ENCODE peak calls at places on chromosomes 16 and 17, in seven cellular contexts. One of them, this sample, is unnamed.

GRCh38 chr16:23362460-23363317 is 60.6 kb downstream of the SCNN1B start:
- DNase-seq in NCI-H1092: peak; percentile 65
- DNase-seq in stimulated activated CD4-positive, alpha-beta T cell treated with anti-CD3 and anti-CD28 coated beads, Interleukin-2, amount 100 ng/mL, for 48 hours: no peak
- DNase-seq in GF-D8: no peak
- DNase-seq in foreskin fibroblast: no peak
- DNase-seq in progenitor cell of endocrine pancreas: no peak
- DNase-seq in kidney tubule cell: peak; percentile 25
- DNase-seq in this sample: no peak

GRCh38 chr16:29815032-29815721 is 775 bp upstream of the PAGR1 start:
- DNase-seq in NCI-H1092: peak; percentile 78
- DNase-seq in foreskin fibroblast: peak; percentile 72
- DNase-seq in stimulated activated CD4-positive, alpha-beta T cell treated with anti-CD3 and anti-CD28 coated beads, Interleukin-2, amount 100 ng/mL, for 48 hours: no peak
- DNase-seq in kidney tubule cell: no peak
- DNase-seq in progenitor cell of endocrine pancreas: no peak
- DNase-seq in GF-D8: no peak
- DNase-seq in this sample: no peak

GRCh38 chr17:48051706-48052486 is 3.7 kb downstream of the NFE2L1 start:
- DNase-seq in GF-D8: no peak
- DNase-seq in kidney tubule cell: peak; percentile 52
- DNase-seq in stimulated activated CD4-positive, alpha-beta T cell treated with anti-CD3 and anti-CD28 coated beads, Interleukin-2, amount 100 ng/mL, for 48 hours: no peak
- DNase-seq in foreskin fibroblast: peak; percentile 83
- DNase-seq in NCI-H1092: no peak
- DNase-seq in progenitor cell of endocrine pancreas: no peak
- DNase-seq in this sample: peak; percentile 14

GRCh38 chr16:8859913-8860881 is 8.6 kb downstream of the CARHSP1 start:
- DNase-seq in progenitor cell of endocrine pancreas: no peak
- DNase-seq in stimulated activated CD4-positive, alpha-beta T cell treated with anti-CD3 and anti-CD28 coated beads, Interleukin-2, amount 100 ng/mL, for 48 hours: no peak
- DNase-seq in kidney tubule cell: no peak
- DNase-seq in NCI-H1092: no peak
- DNase-seq in foreskin fibroblast: peak; percentile 77
- DNase-seq in GF-D8: no peak
- DNase-seq in this sample: no peak

GRCh38 chr16:75627856-75628255 is 4.8 kb upstream of the ADAT1 start:
- DNase-seq in foreskin fibroblast: no peak
- DNase-seq in kidney tubule cell: no peak
- DNase-seq in stimulated activated CD4-positive, alpha-beta T cell treated with anti-CD3 and anti-CD28 coated beads, Interleukin-2, amount 100 ng/mL, for 48 hours: no peak
- DNase-seq in progenitor cell of endocrine pancreas: no peak
- DNase-seq in NCI-H1092: no peak
- DNase-seq in GF-D8: peak; percentile 92
- DNase-seq in this sample: no peak

GRCh38 chr17:52546990-52547389 is 388.5 kb upstream of the CA10 start:
- DNase-seq in progenitor cell of endocrine pancreas: no peak
- DNase-seq in GF-D8: no peak
- DNase-seq in stimulated activated CD4-positive, alpha-beta T cell treated with anti-CD3 and anti-CD28 coated beads, Interleukin-2, amount 100 ng/mL, for 48 hours: no peak
- DNase-seq in kidney tubule cell: no peak
- DNase-seq in foreskin fibroblast: no peak
- DNase-seq in NCI-H1092: no peak
- DNase-seq in this sample: no peak

GRCh38 chr16:3020604-3021448 is 658 bp downstream of the TNFRSF12A start:
- DNase-seq in stimulated activated CD4-positive, alpha-beta T cell treated with anti-CD3 and anti-CD28 coated beads, Interleukin-2, amount 100 ng/mL, for 48 hours: no peak
- DNase-seq in kidney tubule cell: peak; percentile 98
- DNase-seq in GF-D8: no peak
- DNase-seq in foreskin fibroblast: peak; percentile 97
- DNase-seq in NCI-H1092: no peak
- DNase-seq in progenitor cell of endocrine pancreas: peak; percentile 87
- DNase-seq in this sample: peak; percentile 53

GRCh38 chr16:3187798-3188674 is at the start of gene OR1F1:
- DNase-seq in kidney tubule cell: peak; percentile 87
- DNase-seq in progenitor cell of endocrine pancreas: no peak
- DNase-seq in GF-D8: peak; percentile 22
- DNase-seq in NCI-H1092: no peak
- DNase-seq in foreskin fibroblast: peak; percentile 84
- DNase-seq in stimulated activated CD4-positive, alpha-beta T cell treated with anti-CD3 and anti-CD28 coated beads, Interleukin-2, amount 100 ng/mL, for 48 hours: peak; percentile 61
- DNase-seq in this sample: no peak

GRCh38 chr16:88869673-88869980 is 3.2 kb upstream of the PABPN1L start:
- DNase-seq in foreskin fibroblast: no peak
- DNase-seq in progenitor cell of endocrine pancreas: no peak
- DNase-seq in NCI-H1092: no peak
- DNase-seq in GF-D8: no peak
- DNase-seq in stimulated activated CD4-positive, alpha-beta T cell treated with anti-CD3 and anti-CD28 coated beads, Interleukin-2, amount 100 ng/mL, for 48 hours: no peak
- DNase-seq in kidney tubule cell: no peak
- DNase-seq in this sample: no peak

GRCh38 chr17:46774108-46774737 is 44.3 kb downstream of the WNT3 start:
- DNase-seq in NCI-H1092: no peak
- DNase-seq in GF-D8: no peak
- DNase-seq in kidney tubule cell: no peak
- DNase-seq in stimulated activated CD4-positive, alpha-beta T cell treated with anti-CD3 and anti-CD28 coated beads, Interleukin-2, amount 100 ng/mL, for 48 hours: no peak
- DNase-seq in foreskin fibroblast: peak; percentile 24
- DNase-seq in progenitor cell of endocrine pancreas: no peak
- DNase-seq in this sample: no peak

GRCh38 chr17:61487161-61487654 is 35.0 kb downstream of the TBX4 start:
- DNase-seq in NCI-H1092: no peak
- DNase-seq in GF-D8: no peak
- DNase-seq in progenitor cell of endocrine pancreas: no peak
- DNase-seq in foreskin fibroblast: peak; percentile 52
- DNase-seq in kidney tubule cell: no peak
- DNase-seq in stimulated activated CD4-positive, alpha-beta T cell treated with anti-CD3 and anti-CD28 coated beads, Interleukin-2, amount 100 ng/mL, for 48 hours: no peak
- DNase-seq in this sample: no peak

GRCh38 chr16:69166221-69166833 is 20.6 kb upstream of the SNTB2 start:
- DNase-seq in kidney tubule cell: peak; percentile 56
- DNase-seq in progenitor cell of endocrine pancreas: no peak
- DNase-seq in NCI-H1092: no peak
- DNase-seq in foreskin fibroblast: peak; percentile 93
- DNase-seq in stimulated activated CD4-positive, alpha-beta T cell treated with anti-CD3 and anti-CD28 coated beads, Interleukin-2, amount 100 ng/mL, for 48 hours: peak; percentile 65
- DNase-seq in GF-D8: no peak
- DNase-seq in this sample: peak; percentile 48

GRCh38 chr16:53083123-53083522 is 28.3 kb downstream of the CHD9 start:
- DNase-seq in NCI-H1092: no peak
- DNase-seq in stimulated activated CD4-positive, alpha-beta T cell treated with anti-CD3 and anti-CD28 coated beads, Interleukin-2, amount 100 ng/mL, for 48 hours: no peak
- DNase-seq in GF-D8: no peak
- DNase-seq in progenitor cell of endocrine pancreas: no peak
- DNase-seq in foreskin fibroblast: peak; percentile 29
- DNase-seq in kidney tubule cell: no peak
- DNase-seq in this sample: no peak

GRCh38 chr16:69741951-69742904 is 12.5 kb downstream of the NOB1 start:
- DNase-seq in progenitor cell of endocrine pancreas: no peak
- DNase-seq in foreskin fibroblast: peak; percentile 72
- DNase-seq in GF-D8: no peak
- DNase-seq in stimulated activated CD4-positive, alpha-beta T cell treated with anti-CD3 and anti-CD28 coated beads, Interleukin-2, amount 100 ng/mL, for 48 hours: no peak
- DNase-seq in kidney tubule cell: peak; percentile 74
- DNase-seq in NCI-H1092: no peak
- DNase-seq in this sample: peak; percentile 38

GRCh38 chr17:9636501-9636900 is 8.8 kb upstream of the USP43 start:
- DNase-seq in GF-D8: no peak
- DNase-seq in NCI-H1092: no peak
- DNase-seq in kidney tubule cell: no peak
- DNase-seq in stimulated activated CD4-positive, alpha-beta T cell treated with anti-CD3 and anti-CD28 coated beads, Interleukin-2, amount 100 ng/mL, for 48 hours: no peak
- DNase-seq in progenitor cell of endocrine pancreas: no peak
- DNase-seq in foreskin fibroblast: no peak
- DNase-seq in this sample: no peak

This sample was measured in head of caudate nucleus.